ENCODE peak calls at places on chromosomes 6 and 20, in seven cellular contexts. H is fibroblast of mammary gland; J is hypothalamus; K is activated CD4-positive, alpha-beta T cell treated with anti-CD3 and anti-CD28 coated beads, Interleukin-2, amount 50 U/mL, for 24 hours; X is left cardiac atrium; E is GM03348; S is MM.1S. P is an unnamed sample.

GRCh38 chr20:50191065-50191565 is 485 bp downstream of the CEBPB start:
- DNase-seq in H (peak; percentile 29), J (no peak), K (peak; percentile 37), X (peak; percentile 76), E (peak; percentile 73), S (peak; percentile 61), P (no peak)

GRCh38 chr20:33262658-33263065 is 20.4 kb upstream of the BPIFB1 start:
- DNase-seq in H (peak; percentile 55), J (no peak), K (no peak), X (no peak), E (peak; percentile 53), S (no peak), P (peak; percentile 22)

GRCh38 chr6:155093430-155093829 is 98.3 kb downstream of the TIAM2 start:
- DNase-seq in H (no peak), J (no peak), K (no peak), X (no peak), E (no peak), S (no peak), P (no peak)

GRCh38 chr6:19410477-19410876 is 426.7 kb upstream of the ID4 start:
- DNase-seq in H (peak; percentile 65), J (no peak), K (no peak), X (no peak), E (peak; percentile 29), S (no peak), P (no peak)

GRCh38 chr20:4609511-4609910 is 112.2 kb upstream of the PRND start:
- DNase-seq in H (no peak), J (no peak), K (no peak), X (no peak), E (no peak), S (no peak), P (no peak)

GRCh38 chr6:24743265-24743943 is 24.4 kb upstream of the C6orf62 start:
- DNase-seq in H (peak; percentile 99), J (no peak), K (peak; percentile 35), X (no peak), E (peak; percentile 77), S (no peak), P (peak; percentile 97)

GRCh38 chr6:30145818-30146217 is 9.9 kb downstream of the TRIM40 start:
- DNase-seq in H (no peak), J (no peak), K (no peak), X (no peak), E (no peak), S (no peak), P (no peak)

GRCh38 chr6:34437644-34437970 is 11.7 kb upstream of the RPS10 start:
- DNase-seq in H (no peak), J (no peak), K (no peak), X (no peak), E (no peak), S (no peak), P (no peak)

GRCh38 chr20:34472246-34472925 is 43.8 kb upstream of the DYNLRB1 start:
- DNase-seq in H (peak; percentile 74), J (no peak), K (no peak), X (no peak), E (peak; percentile 70), S (peak; percentile 25), P (peak; percentile 56)

GRCh38 chr6:109260126-109260525 is 122.1 kb downstream of the CD164 start:
- DNase-seq in H (peak; percentile 37), J (no peak), K (no peak), X (no peak), E (peak; percentile 63), S (no peak), P (no peak)